ENCODE peak calls at places on chromosomes 4 and X, in eight cellular contexts. X, U, C, T, B, L, I and E are unnamed samples.
A peak's percentile ranks its signal among the peaks of the same experiment; 100 is the strongest.

GRCh38 chrX:72461766-72462165 is 110.9 kb downstream of the HDAC8 start:
- DNase-seq in X (no peak), U (no peak), C (no peak), T (no peak), B (no peak), L (no peak), I (peak; percentile 1), E (no peak)

GRCh38 chr4:108555701-108556100 is 64.7 kb upstream of the RPL34 start:
- DNase-seq in X (no peak), U (no peak), C (no peak), T (no peak), B (no peak), L (no peak), I (no peak), E (no peak)

GRCh38 chr4:6128221-6128871 is 72.0 kb downstream of the JAKMIP1 start:
- DNase-seq in X (no peak), U (no peak), C (no peak), T (no peak), B (no peak), L (no peak), I (no peak), E (no peak)

GRCh38 chr4:94410678-94411206 is 41.0 kb upstream of the PDLIM5 start:
- DNase-seq in X (no peak), U (no peak), C (peak; percentile 34), T (no peak), B (peak; percentile 85), L (peak; percentile 43), I (peak; percentile 95), E (no peak)

GRCh38 chr4:14177987-14178386 is 550.5 kb upstream of the BOD1L1 start:
- DNase-seq in X (no peak), U (no peak), C (no peak), T (no peak), B (no peak), L (no peak), I (no peak), E (no peak)

GRCh38 chrX:131262738-131263679 is 26.1 kb downstream of the IGSF1 start:
- DNase-seq in X (peak; percentile 69), U (no peak), C (no peak), T (no peak), B (no peak), L (no peak), I (peak; percentile 51), E (no peak)

GRCh38 chr4:64780664-64781063 is 371.4 kb upstream of the TECRL start:
- DNase-seq in X (no peak), U (no peak), C (no peak), T (no peak), B (no peak), L (no peak), I (no peak), E (no peak)

GRCh38 chr4:88718098-88718497 is 20.5 kb upstream of the NAP1L5 start:
- DNase-seq in X (no peak), U (no peak), C (no peak), T (no peak), B (no peak), L (no peak), I (no peak), E (no peak)

GRCh38 chrX:373641-374471 is 12.9 kb downstream of the PPP2R3B start:
- DNase-seq in X (peak; percentile 59), U (peak; percentile 27), C (no peak), T (no peak), B (no peak), L (peak; percentile 72), I (peak; percentile 50), E (no peak)

GRCh38 chr4:182170417-182170935 is 72.7 kb upstream of the TENM3 start:
- DNase-seq in X (no peak), U (no peak), C (no peak), T (no peak), B (no peak), L (no peak), I (no peak), E (no peak)

GRCh38 chrX:1086444-1087409 is 125.7 kb downstream of the CRLF2 start:
- DNase-seq in X (no peak), U (no peak), C (no peak), T (no peak), B (no peak), L (no peak), I (peak; percentile 97), E (no peak)

GRCh38 chrX:47143894-47144625 is 442 bp downstream of the NDUFB11 start:
- DNase-seq in X (no peak), U (peak; percentile 16), C (peak; percentile 21), T (no peak), B (no peak), L (peak; percentile 69), I (no peak), E (peak; percentile 11)

GRCh38 chrX:8125566-8125965 is 45.5 kb downstream of the VCX2 start:
- DNase-seq in X (no peak), U (no peak), C (no peak), T (no peak), B (no peak), L (no peak), I (no peak), E (no peak)

GRCh38 chr4:184590196-184590595 is 59.1 kb downstream of the CASP3 start:
- DNase-seq in X (no peak), U (no peak), C (no peak), T (no peak), B (no peak), L (no peak), I (no peak), E (no peak)

GRCh38 chr4:142040043-142040442 is 403.7 kb downstream of the IL15 start:
- DNase-seq in X (peak; percentile 43), U (no peak), C (no peak), T (no peak), B (no peak), L (no peak), I (peak; percentile 16), E (no peak)

GRCh38 chr4:153785830-153786721 is 2.8 kb downstream of the SFRP2 start:
- DNase-seq in X (no peak), U (peak; percentile 14), C (no peak), T (no peak), B (no peak), L (peak; percentile 67), I (peak; percentile 14), E (no peak)

GRCh38 chr4:57465321-57466056 is 355.3 kb upstream of the IGFBP7 start:
- DNase-seq in X (no peak), U (no peak), C (no peak), T (no peak), B (no peak), L (no peak), I (no peak), E (no peak)

GRCh38 chr4:65007841-65008439 is 598.7 kb upstream of the TECRL start:
- DNase-seq in X (no peak), U (no peak), C (no peak), T (no peak), B (no peak), L (peak; percentile 0), I (peak; percentile 49), E (no peak)

DNA sequence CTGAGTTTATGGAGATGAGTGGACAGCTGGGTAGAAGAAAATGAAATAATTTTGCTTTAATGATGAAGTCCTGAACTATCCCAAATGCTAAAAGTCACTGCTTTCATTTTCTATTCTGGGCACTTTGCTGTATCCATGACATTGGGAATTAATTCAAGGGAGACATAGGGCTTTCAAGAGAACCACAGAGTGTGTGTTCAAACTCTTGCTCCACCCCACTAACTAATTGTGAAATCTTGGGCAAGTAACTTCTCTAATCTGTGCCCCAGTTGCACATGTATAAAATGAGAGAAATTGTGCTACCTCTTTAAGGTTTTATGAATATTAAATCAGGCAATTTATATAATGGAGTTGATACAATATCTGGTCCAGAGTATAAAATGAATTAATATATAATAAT is 1422.0 kb downstream of the ADGRL3 start:
- DNase-seq in X (no peak), U (no peak), C (no peak), T (no peak), B (no peak), L (no peak), I (no peak), E (no peak)
- TF ChIP-seq CTCF in X (no peak), U (no peak), C (no peak), T (no peak), B (no peak), L (no peak), I (no peak), E (no peak)

GRCh38 chr4:52874948-52875347 is 12.8 kb downstream of the RASL11B start:
- DNase-seq in X (no peak), U (no peak), C (no peak), T (no peak), B (no peak), L (no peak), I (no peak), E (no peak)
- TF ChIP-seq CTCF in X (no peak), U (no peak), C (no peak), T (no peak), B (no peak), L (no peak), I (no peak), E (no peak)

GRCh38 chr4:118753685-118754084 is 68.5 kb downstream of the METTL14 start:
- DNase-seq in X (no peak), U (no peak), C (no peak), T (no peak), B (no peak), L (no peak), I (no peak), E (no peak)
- TF ChIP-seq CTCF in X (no peak), U (no peak), C (no peak), T (no peak), B (no peak), L (no peak), I (no peak), E (no peak)

GRCh38 chr4:73970011-73970410 is 11.8 kb downstream of the PF4 start:
- DNase-seq in X (no peak), U (no peak), C (no peak), T (no peak), B (no peak), L (no peak), I (no peak), E (no peak)

GRCh38 chr4:73970945-73971344 is 10.9 kb downstream of the PF4 start:
- DNase-seq in X (no peak), U (no peak), C (no peak), T (no peak), B (no peak), L (no peak), I (no peak), E (no peak)

GRCh38 chr4:73962724-73963123 is 19.1 kb downstream of the PF4 start:
- DNase-seq in X (no peak), U (no peak), C (no peak), T (no peak), B (no peak), L (no peak), I (no peak), E (no peak)

GRCh38 chr4:73967891-73968290 is 13.9 kb downstream of the PF4 start:
- DNase-seq in X (no peak), U (no peak), C (no peak), T (no peak), B (no peak), L (no peak), I (no peak), E (no peak)

DNA sequence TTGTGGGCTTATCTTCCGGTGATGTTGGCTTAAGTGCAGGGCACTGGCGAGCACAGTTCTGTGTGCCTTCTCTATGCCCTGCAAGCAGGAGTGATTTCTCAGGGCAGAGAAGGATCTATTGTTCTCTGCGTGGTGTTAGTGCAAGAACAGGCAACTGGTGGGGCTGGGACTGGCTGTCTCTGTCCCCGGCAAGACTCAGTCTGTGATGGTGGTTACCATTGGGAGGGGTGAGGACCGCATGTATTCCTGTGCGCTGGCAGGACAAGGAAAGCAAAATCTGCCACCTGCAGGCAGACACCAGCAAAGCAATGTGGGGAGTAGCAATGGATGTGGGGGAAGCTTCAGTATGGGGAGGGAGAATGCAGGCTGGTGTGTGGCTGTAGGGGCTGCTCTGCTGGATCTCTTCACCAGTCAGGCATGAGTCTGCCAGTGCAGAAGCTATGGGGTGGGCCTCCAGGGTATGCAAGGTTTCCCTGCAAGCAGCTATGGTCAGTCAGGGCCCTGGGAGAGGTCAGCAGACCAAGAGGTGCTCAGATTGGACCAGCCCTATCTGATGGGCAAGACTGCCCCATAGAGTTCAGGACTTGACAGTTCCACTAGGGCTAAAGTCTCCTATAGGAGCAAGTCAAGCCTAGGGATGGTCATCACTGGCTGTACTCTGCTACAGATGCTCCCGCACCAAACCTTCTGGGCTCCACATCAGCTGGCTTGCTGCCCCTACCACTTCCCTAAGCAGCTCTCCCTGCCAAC is 16.8 kb downstream of the PF4 start:
- DNase-seq in X (peak; percentile 88), U (no peak), C (no peak), T (no peak), B (no peak), L (no peak), I (peak; percentile 7), E (no peak)
- TF ChIP-seq CTCF in X (peak; percentile 79), U (peak; percentile 23), C (no peak), T (no peak), B (no peak), L (peak; percentile 14), I (no peak), E (no peak)